ENCODE peak calls at places on chromosome 3, in nine cellular contexts. T is NCI-H526 treated with DMSO at 0.1 percent for 48 hours; P is H54; R is globus pallidus; L is activated CD4-positive, alpha-beta memory T cell treated with anti-CD3 and anti-CD28 coated beads, Interleukin-2, amount 10 ng/mL, durations not matched to agents 7 days and 5 days; D is stimulated activated naive CD8-positive, alpha-beta T cell treated with anti-CD3 and anti-CD28 coated beads, Interleukin-15, amount 100 ng/mL, for 72 hours; N is hypothalamus; V is PC-9; F is EH. Y is an unnamed sample.

GRCh38 chr3:56801151-56801596 is 575 bp downstream of the ARHGEF3 start:
- DNase-seq in T (no peak), P (no peak), R (peak), L (peak), D (peak), N (no peak), V (no peak), F (no peak), Y (peak)

GRCh38 chr3:193701896-193702644 is 109.1 kb downstream of the OPA1 start:
- DNase-seq in T (no peak), P (no peak), R (no peak), L (no peak), D (no peak), N (no peak), V (no peak), F (no peak), Y (peak)

GRCh38 chr3:10846657-10846975 is 30.6 kb downstream of the SLC6A11 start:
- DNase-seq in T (no peak), P (no peak), R (no peak), L (no peak), D (no peak), N (no peak), V (no peak), F (no peak), Y (no peak)

GRCh38 chr3:40550168-40550567 is 25.4 kb downstream of the ZNF621 start:
- DNase-seq in T (no peak), P (no peak), R (no peak), L (no peak), D (no peak), N (no peak), V (no peak), F (peak), Y (no peak)

GRCh38 chr3:194476784-194477183 is 10.0 kb downstream of the ATP13A3 start:
- DNase-seq in T (no peak), P (no peak), R (no peak), L (no peak), D (no peak), N (no peak), V (no peak), F (no peak), Y (no peak)

GRCh38 chr3:122067588-122068240 is 12.6 kb downstream of the CD86 start:
- DNase-seq in T (no peak), P (no peak), R (no peak), L (no peak), D (no peak), N (no peak), V (no peak), F (no peak), Y (no peak)

GRCh38 chr3:193231201-193231600 is 9.8 kb upstream of the PLAAT1 start:
- DNase-seq in T (peak), P (no peak), R (no peak), L (no peak), D (no peak), N (no peak), V (no peak), F (no peak), Y (no peak)

GRCh38 chr3:171991166-171991565 is 48.2 kb upstream of the FNDC3B start:
- DNase-seq in T (no peak), P (no peak), R (no peak), L (no peak), D (no peak), N (no peak), V (no peak), F (no peak), Y (no peak)

GRCh38 chr3:156388469-156389150 is 166.3 kb downstream of the SSR3 start:
- DNase-seq in T (no peak), P (no peak), R (no peak), L (no peak), D (no peak), N (no peak), V (no peak), F (peak), Y (peak)

GRCh38 chr3:18027161-18027939 is 284.9 kb upstream of the TBC1D5 start:
- DNase-seq in T (no peak), P (no peak), R (no peak), L (no peak), D (no peak), N (no peak), V (no peak), F (peak), Y (no peak)

GRCh38 chr3:131110087-131110486 is 83.4 kb downstream of the NEK11 start:
- DNase-seq in T (no peak), P (peak), R (no peak), L (no peak), D (no peak), N (no peak), V (peak), F (peak), Y (peak)

GRCh38 chr3:141485578-141486415 is 1.0 kb upstream of the RASA2 start:
- DNase-seq in T (no peak), P (peak), R (no peak), L (no peak), D (peak), N (no peak), V (peak), F (peak), Y (peak)

GRCh38 chr3:184711366-184712247 is at the start of gene MAGEF1:
- DNase-seq in T (peak), P (peak), R (peak), L (peak), D (peak), N (peak), V (peak), F (peak), Y (peak)

GRCh38 chr3:98777286-98777685 is 14.1 kb downstream of the ST3GAL6 start:
- DNase-seq in T (no peak), P (no peak), R (no peak), L (no peak), D (no peak), N (no peak), V (no peak), F (no peak), Y (peak)

GRCh38 chr3:26368312-26368711 is 254.3 kb upstream of the LRRC3B start:
- DNase-seq in T (no peak), P (no peak), R (no peak), L (no peak), D (no peak), N (no peak), V (no peak), F (no peak), Y (peak)

GRCh38 chr3:51966941-51967383 is 292 bp downstream of the PCBP4 start:
- DNase-seq in T (no peak), P (no peak), R (no peak), L (no peak), D (no peak), N (no peak), V (no peak), F (no peak), Y (no peak)

GRCh38 chr3:101638262-101638745 is 38.6 kb downstream of the ZBTB11 start:
- DNase-seq in T (no peak), P (no peak), R (no peak), L (no peak), D (no peak), N (no peak), V (no peak), F (no peak), Y (no peak)

GRCh38 chr3:15820911-15821310 is 23.1 kb upstream of the ANKRD28 start:
- DNase-seq in T (no peak), P (no peak), R (peak), L (no peak), D (no peak), N (no peak), V (no peak), F (peak), Y (no peak)

GRCh38 chr3:101119535-101119934 is 126.3 kb upstream of the ABI3BP start:
- DNase-seq in T (no peak), P (no peak), R (no peak), L (no peak), D (no peak), N (no peak), V (no peak), F (peak), Y (peak)

GRCh38 chr3:116188231-116188785 is 257.0 kb downstream of the LSAMP start:
- DNase-seq in T (no peak), P (no peak), R (no peak), L (no peak), D (no peak), N (no peak), V (no peak), F (no peak), Y (peak)

GRCh38 chr3:172701758-172702157 is 9.1 kb downstream of the NCEH1 start:
- DNase-seq in T (peak), P (no peak), R (no peak), L (no peak), D (no peak), N (no peak), V (no peak), F (no peak), Y (no peak)

GRCh38 chr3:125140011-125140813 is 72.3 kb downstream of the SLC12A8 start:
- DNase-seq in T (no peak), P (no peak), R (no peak), L (no peak), D (no peak), N (no peak), V (no peak), F (peak), Y (no peak)